ENCODE peak calls at places on chromosomes 16 and 17, in nine cellular contexts. U is ovary; M is suprapubic skin; C is RWPE1; A is putamen; I is AG09319; B is hippocampal formation; G is foreskin fibroblast; O is activated naive CD4-positive, alpha-beta T cell treated with Interleukin-2 at 50 U/mL for 16 hours. K is an unnamed sample.

GRCh38 chr16:70659546-70659945 is 13.2 kb downstream of the IL34 start:
- DNase-seq in O (no peak), U (no peak), I (no peak), C (no peak), B (no peak), A (no peak), G (no peak), M (no peak), K (no peak)

GRCh38 chr16:68356249-68356918 is 45.6 kb downstream of the PRMT7 start:
- DNase-seq in A (no peak), G (no peak), C (no peak), O (peak), U (no peak), M (no peak), I (no peak), B (peak), K (no peak)

GRCh38 chr17:31754239-31754945 is 104.7 kb downstream of the COPRS start:
- DNase-seq in C (peak), O (no peak), U (no peak), M (no peak), G (peak), A (no peak), I (no peak), B (no peak), K (no peak)

GRCh38 chr17:78089557-78090281 is 38.8 kb downstream of the TMC6 start:
- DNase-seq in G (no peak), I (no peak), U (no peak), O (no peak), B (no peak), C (no peak), A (no peak), M (no peak), K (no peak)

GRCh38 chr17:79993390-79994221 is 42.1 kb downstream of the TBC1D16 start:
- DNase-seq in O (peak), U (peak), G (peak), M (peak), I (peak), B (peak), A (no peak), C (peak), K (no peak)

GRCh38 chr17:49845210-49845782 is 2.6 kb downstream of the TAC4 start:
- DNase-seq in O (no peak), B (no peak), A (no peak), M (no peak), U (no peak), I (no peak), G (peak), C (no peak), K (peak)

GRCh38 chr16:12245088-12245922 is 268.8 kb downstream of the SNX29 start:
- DNase-seq in G (no peak), M (no peak), U (no peak), A (no peak), O (no peak), B (no peak), C (no peak), I (no peak), K (no peak)

GRCh38 chr16:61936522-61936921 is 99.7 kb downstream of the CDH8 start:
- DNase-seq in U (no peak), B (no peak), O (no peak), G (no peak), C (no peak), I (no peak), A (peak), M (no peak), K (no peak)

GRCh38 chr17:74742153-74742515 is 5.1 kb downstream of the RAB37 start:
- DNase-seq in O (peak), I (no peak), B (no peak), M (no peak), G (peak), A (no peak), C (no peak), U (no peak), K (no peak)

GRCh38 chr16:2194852-2195315 is 1.5 kb downstream of the CASKIN1 start:
- DNase-seq in B (no peak), I (no peak), O (peak), U (no peak), M (no peak), A (no peak), G (peak), C (peak), K (no peak)

GRCh38 chr17:76714822-76715461 is 4.2 kb upstream of the MXRA7 start:
- DNase-seq in O (peak), A (no peak), M (peak), C (no peak), B (peak), I (no peak), U (peak), G (peak), K (no peak)

GRCh38 chr16:6204941-6205340 is 1107.3 kb upstream of the EEF2KMT start:
- DNase-seq in C (no peak), M (no peak), B (no peak), I (no peak), A (no peak), O (no peak), U (no peak), G (no peak), K (no peak)

GRCh38 chr17:29086628-29087332 is 43.8 kb downstream of the PIPOX start:
- DNase-seq in I (no peak), O (no peak), M (no peak), G (peak), A (no peak), C (no peak), U (no peak), B (no peak), K (no peak)

GRCh38 chr16:27264151-27264550 is 4.4 kb downstream of the NSMCE1 start:
- DNase-seq in U (no peak), M (no peak), O (no peak), C (peak), A (no peak), I (no peak), G (peak), B (no peak), K (no peak)

GRCh38 chr16:66264311-66265105 is 102.0 kb upstream of the CDH5 start:
- DNase-seq in U (no peak), A (no peak), B (no peak), G (no peak), M (peak), C (no peak), O (no peak), I (no peak), K (no peak)

GRCh38 chr17:9968881-9969280 is 63.8 kb upstream of the RCVRN start:
- DNase-seq in M (no peak), O (no peak), B (no peak), U (no peak), G (no peak), A (no peak), I (no peak), C (no peak), K (no peak)

GRCh38 chr17:74474043-74474792 is 7.8 kb downstream of the CD300A start:
- DNase-seq in B (no peak), M (no peak), I (no peak), G (no peak), O (no peak), C (no peak), U (no peak), A (no peak), K (no peak)

GRCh38 chr17:79729761-79730160 is 982 bp upstream of the ENPP7 start:
- DNase-seq in G (no peak), C (no peak), U (no peak), B (no peak), O (no peak), A (no peak), M (no peak), I (no peak), K (no peak)

GRCh38 chr16:88784074-88784855 is 755 bp downstream of the PIEZO1 start:
- DNase-seq in G (peak), I (no peak), M (peak), U (peak), A (no peak), B (peak), C (peak), O (peak), K (no peak)

GRCh38 chr17:82330322-82331239 is 3.0 kb downstream of the SECTM1 start:
- DNase-seq in G (peak), C (peak), A (no peak), U (peak), B (no peak), O (no peak), M (no peak), I (no peak), K (no peak)

GRCh38 chr16:66653581-66654350 is 42.8 kb downstream of the CMTM4 start:
- DNase-seq in A (no peak), I (no peak), M (no peak), C (no peak), G (peak), U (no peak), O (no peak), B (no peak), K (no peak)

GRCh38 chr17:36715951-36716350 is 114.6 kb downstream of the MRM1 start:
- DNase-seq in A (no peak), O (no peak), I (no peak), C (no peak), B (no peak), M (no peak), U (no peak), G (no peak), K (no peak)